ENCODE peak calls at places on chromosomes 13 and 19, in seven cellular contexts. One of them, this sample, is unnamed.

GRCh38 chr19:38975861-38976271 is 324 bp upstream of the FBXO17 start:
- DNase-seq in astrocyte of the spinal cord: peak; percentile 45
- DNase-seq in AG09319: no peak
- DNase-seq in iPS-NIHi11: peak; percentile 38
- DNase-seq in HT1080: no peak
- DNase-seq in T follicular helper cell: no peak
- DNase-seq in thyroid gland: no peak
- DNase-seq in this sample: no peak

GRCh38 chr13:82758056-82758455 is 1124.2 kb downstream of the SLITRK1 start:
- DNase-seq in astrocyte of the spinal cord: no peak
- DNase-seq in AG09319: no peak
- DNase-seq in iPS-NIHi11: peak; percentile 55
- DNase-seq in HT1080: peak; percentile 56
- DNase-seq in T follicular helper cell: no peak
- DNase-seq in thyroid gland: no peak
- DNase-seq in this sample: no peak

GRCh38 chr19:53091413-53091812 is 11.8 kb downstream of the ZNF160 start:
- DNase-seq in astrocyte of the spinal cord: no peak
- DNase-seq in AG09319: no peak
- DNase-seq in iPS-NIHi11: peak; percentile 84
- DNase-seq in HT1080: no peak
- DNase-seq in T follicular helper cell: no peak
- DNase-seq in thyroid gland: no peak
- DNase-seq in this sample: no peak

GRCh38 chr13:98478134-98479129 is 98.5 kb downstream of the STK24 start:
- DNase-seq in astrocyte of the spinal cord: peak; percentile 80
- DNase-seq in AG09319: no peak
- DNase-seq in iPS-NIHi11: peak; percentile 49
- DNase-seq in HT1080: peak; percentile 70
- DNase-seq in T follicular helper cell: no peak
- DNase-seq in thyroid gland: no peak
- DNase-seq in this sample: no peak

GRCh38 chr13:99860736-99861135 is 110.8 kb downstream of the ZIC5 start:
- DNase-seq in astrocyte of the spinal cord: no peak
- DNase-seq in AG09319: no peak
- DNase-seq in iPS-NIHi11: no peak
- DNase-seq in HT1080: no peak
- DNase-seq in T follicular helper cell: no peak
- DNase-seq in thyroid gland: no peak
- DNase-seq in this sample: no peak

GRCh38 chr13:29956771-29957170 is 106.4 kb upstream of the UBL3 start:
- DNase-seq in astrocyte of the spinal cord: no peak
- DNase-seq in AG09319: no peak
- DNase-seq in iPS-NIHi11: no peak
- DNase-seq in HT1080: no peak
- DNase-seq in T follicular helper cell: no peak
- DNase-seq in thyroid gland: no peak
- DNase-seq in this sample: no peak

GRCh38 chr13:23707674-23708073 is 137.5 kb downstream of the TNFRSF19 start:
- DNase-seq in astrocyte of the spinal cord: peak; percentile 46
- DNase-seq in AG09319: no peak
- DNase-seq in iPS-NIHi11: no peak
- DNase-seq in HT1080: peak; percentile 38
- DNase-seq in T follicular helper cell: no peak
- DNase-seq in thyroid gland: no peak
- DNase-seq in this sample: no peak

GRCh38 chr19:19448238-19448544 is 42.7 kb downstream of the GATAD2A start:
- DNase-seq in astrocyte of the spinal cord: no peak
- DNase-seq in AG09319: no peak
- DNase-seq in iPS-NIHi11: no peak
- DNase-seq in HT1080: no peak
- DNase-seq in T follicular helper cell: no peak
- DNase-seq in thyroid gland: peak; percentile 73
- DNase-seq in this sample: no peak

GRCh38 chr13:36362251-36362650 is 16.1 kb upstream of the SPART start:
- DNase-seq in astrocyte of the spinal cord: peak; percentile 79
- DNase-seq in AG09319: peak; percentile 43
- DNase-seq in iPS-NIHi11: no peak
- DNase-seq in HT1080: peak; percentile 89
- DNase-seq in T follicular helper cell: no peak
- DNase-seq in thyroid gland: no peak
- DNase-seq in this sample: peak; percentile 68

GRCh38 chr13:46775385-46776065 is 21.4 kb downstream of the ESD start:
- DNase-seq in astrocyte of the spinal cord: no peak
- DNase-seq in AG09319: no peak
- DNase-seq in iPS-NIHi11: no peak
- DNase-seq in HT1080: no peak
- DNase-seq in T follicular helper cell: no peak
- DNase-seq in thyroid gland: peak; percentile 34
- DNase-seq in this sample: no peak

GRCh38 chr13:94031609-94032008 is 447.9 kb downstream of the DCT start:
- DNase-seq in astrocyte of the spinal cord: no peak
- DNase-seq in AG09319: no peak
- DNase-seq in iPS-NIHi11: no peak
- DNase-seq in HT1080: no peak
- DNase-seq in T follicular helper cell: no peak
- DNase-seq in thyroid gland: no peak
- DNase-seq in this sample: no peak

This sample was measured in epithelial cell of prostate.